ENCODE peak calls at places on chromosomes 4 and X, in eight cellular contexts. A, F, U, H, C, K, P and S are unnamed samples.

GRCh38 chr4:156898373-156899117 is 73.1 kb downstream of the PDGFC start:
- DNase-seq in A (no peak), F (no peak), U (no peak), H (no peak), C (no peak), K (no peak), P (no peak), S (no peak)

GRCh38 chr4:98046665-98047064 is 96.6 kb downstream of the STPG2 start:
- DNase-seq in A (no peak), F (no peak), U (no peak), H (no peak), C (no peak), K (no peak), P (no peak), S (no peak)

GRCh38 chrX:18620349-18620748 is 51.6 kb downstream of the RS1 start:
- DNase-seq in A (no peak), F (no peak), U (peak), H (no peak), C (no peak), K (peak), P (no peak), S (no peak)

GRCh38 chr4:76659103-76659490 is 224.1 kb downstream of the SHROOM3 start:
- DNase-seq in A (no peak), F (no peak), U (no peak), H (no peak), C (no peak), K (no peak), P (no peak), S (no peak)

GRCh38 chrX:118448273-118448783 is 47.3 kb upstream of the DOCK11 start:
- DNase-seq in A (no peak), F (no peak), U (no peak), H (no peak), C (no peak), K (no peak), P (no peak), S (no peak)

GRCh38 chrX:75746891-75747639 is 38.0 kb downstream of the MAGEE2 start:
- DNase-seq in A (no peak), F (no peak), U (no peak), H (no peak), C (no peak), K (peak), P (peak), S (peak)

GRCh38 chrX:45191383-45191782 is 9.3 kb downstream of the DIPK2B start:
- DNase-seq in A (no peak), F (no peak), U (no peak), H (no peak), C (no peak), K (no peak), P (no peak), S (peak)

GRCh38 chr4:95290702-95291101 is 258.1 kb downstream of the UNC5C start:
- DNase-seq in A (no peak), F (no peak), U (no peak), H (no peak), C (no peak), K (no peak), P (no peak), S (no peak)

GRCh38 chr4:78704981-78705757 is 71.0 kb upstream of the BMP2K start:
- DNase-seq in A (no peak), F (no peak), U (no peak), H (no peak), C (no peak), K (no peak), P (peak), S (no peak)

GRCh38 chr4:163107754-163108153 is 58.9 kb downstream of the NAF1 start:
- DNase-seq in A (peak), F (no peak), U (no peak), H (no peak), C (no peak), K (no peak), P (peak), S (peak)

GRCh38 chr4:81651500-81651899 is 179.8 kb upstream of the RASGEF1B start:
- DNase-seq in A (no peak), F (no peak), U (no peak), H (no peak), C (no peak), K (no peak), P (no peak), S (no peak)

GRCh38 chrX:108230562-108230961 is 139.0 kb downstream of the ATG4A start:
- DNase-seq in A (no peak), F (no peak), U (no peak), H (no peak), C (no peak), K (no peak), P (no peak), S (no peak)

GRCh38 chrX:18426004-18426320 is 554 bp downstream of the CDKL5 start:
- DNase-seq in A (no peak), F (no peak), U (no peak), H (no peak), C (no peak), K (no peak), P (no peak), S (peak)

GRCh38 chr4:24003926-24004325 is 114.1 kb upstream of the PPARGC1A start:
- DNase-seq in A (no peak), F (no peak), U (no peak), H (no peak), C (no peak), K (no peak), P (no peak), S (no peak)

GRCh38 chr4:186931519-186931918 is 207.9 kb upstream of the FAT1 start:
- DNase-seq in A (no peak), F (no peak), U (no peak), H (no peak), C (no peak), K (no peak), P (no peak), S (no peak)

GRCh38 chr4:39699676-39700409 is 1.9 kb downstream of the UBE2K start:
- DNase-seq in A (peak), F (no peak), U (no peak), H (no peak), C (no peak), K (no peak), P (no peak), S (peak)

GRCh38 chr4:112284166-112284565 is 1.5 kb downstream of the TIFA start:
- DNase-seq in A (peak), F (no peak), U (no peak), H (no peak), C (no peak), K (no peak), P (no peak), S (no peak)

GRCh38 chr4:8403173-8403753 is 37.3 kb downstream of the ACOX3 start:
- DNase-seq in A (peak), F (peak), U (no peak), H (no peak), C (peak), K (peak), P (peak), S (peak)

GRCh38 chr4:122668241-122668640 is 47.4 kb upstream of the IL21 start:
- DNase-seq in A (no peak), F (no peak), U (no peak), H (no peak), C (no peak), K (no peak), P (no peak), S (no peak)

DNA sequence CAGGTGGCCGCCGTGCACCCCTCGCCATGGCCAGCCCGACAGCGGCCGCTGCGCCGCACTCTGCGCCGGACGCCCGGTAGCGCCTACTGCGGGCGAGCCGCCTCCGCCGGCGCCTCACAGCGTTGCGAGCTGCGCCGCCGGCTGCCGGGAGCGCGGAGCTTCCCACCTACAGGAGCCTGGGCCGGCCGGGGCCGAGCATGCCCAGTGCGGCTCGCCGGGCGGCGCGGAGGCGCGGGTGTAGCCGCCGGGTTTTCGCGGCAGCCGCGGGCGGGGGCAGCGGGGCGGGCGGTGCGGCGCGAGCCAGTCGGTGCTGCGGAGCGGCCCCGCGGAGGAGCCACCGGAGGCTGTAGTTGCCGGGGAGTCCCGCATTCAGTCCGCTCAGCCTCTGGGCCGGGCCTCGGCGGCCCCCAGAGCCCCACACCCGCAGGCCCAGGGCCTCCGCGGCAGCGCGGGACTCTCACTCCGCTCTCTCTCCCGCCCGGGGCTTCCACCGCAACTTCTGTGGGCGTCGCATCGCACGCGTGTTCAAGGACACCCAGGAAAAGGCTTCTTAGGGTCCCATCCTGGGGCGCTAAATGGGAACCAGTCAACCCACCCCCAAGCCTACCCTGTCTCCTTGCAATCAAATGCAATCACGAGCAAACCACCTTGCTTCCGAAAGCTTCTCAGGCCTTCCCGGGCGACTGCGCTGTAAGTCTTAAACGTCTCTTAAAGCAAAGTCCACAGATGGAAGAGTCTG is at the start of gene MFAP3L:
- DNase-seq in A (peak), F (peak), U (no peak), H (peak), C (peak), K (peak), P (peak), S (peak)
- TF ChIP-seq POLR2A in A (no peak), F (no peak), U (peak), H (peak), C (no peak), K (peak), P (no peak), S (peak)

DNA sequence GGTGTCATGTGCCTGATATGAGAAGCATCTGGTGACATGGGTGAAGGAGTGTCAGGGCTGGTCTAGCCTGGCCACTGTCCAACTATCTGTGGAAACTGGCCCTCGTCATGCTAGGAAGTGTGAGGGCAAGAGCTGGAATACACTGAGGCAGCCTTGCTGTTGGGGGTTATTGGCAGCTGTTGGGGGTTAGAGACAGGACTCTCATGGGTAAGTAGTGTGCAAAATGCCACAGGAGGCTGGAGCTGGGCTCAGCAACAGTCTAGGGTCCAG is 167.4 kb upstream of the PGRMC2 start:
- DNase-seq in A (no peak), F (no peak), U (no peak), H (no peak), C (no peak), K (no peak), P (no peak), S (no peak)
- H3K4me3 ChIP-seq in A (no peak), F (no peak), U (no peak), H (no peak), C (no peak), K (no peak), P (no peak), S (no peak)

GRCh38 chr4:2536193-2537010 is at the start of gene FAM193A:
- DNase-seq in A (peak), F (peak), U (peak), H (peak), C (peak), K (peak), P (peak), S (peak)

GRCh38 chr4:2534904-2535385 is 1.5 kb upstream of the FAM193A start:
- DNase-seq in A (no peak), F (no peak), U (no peak), H (no peak), C (no peak), K (no peak), P (peak), S (no peak)

GRCh38 chr4:2535386-2536192 is 858 bp upstream of the FAM193A start:
- DNase-seq in A (no peak), F (peak), U (no peak), H (no peak), C (peak), K (peak), P (peak), S (peak)

DNA sequence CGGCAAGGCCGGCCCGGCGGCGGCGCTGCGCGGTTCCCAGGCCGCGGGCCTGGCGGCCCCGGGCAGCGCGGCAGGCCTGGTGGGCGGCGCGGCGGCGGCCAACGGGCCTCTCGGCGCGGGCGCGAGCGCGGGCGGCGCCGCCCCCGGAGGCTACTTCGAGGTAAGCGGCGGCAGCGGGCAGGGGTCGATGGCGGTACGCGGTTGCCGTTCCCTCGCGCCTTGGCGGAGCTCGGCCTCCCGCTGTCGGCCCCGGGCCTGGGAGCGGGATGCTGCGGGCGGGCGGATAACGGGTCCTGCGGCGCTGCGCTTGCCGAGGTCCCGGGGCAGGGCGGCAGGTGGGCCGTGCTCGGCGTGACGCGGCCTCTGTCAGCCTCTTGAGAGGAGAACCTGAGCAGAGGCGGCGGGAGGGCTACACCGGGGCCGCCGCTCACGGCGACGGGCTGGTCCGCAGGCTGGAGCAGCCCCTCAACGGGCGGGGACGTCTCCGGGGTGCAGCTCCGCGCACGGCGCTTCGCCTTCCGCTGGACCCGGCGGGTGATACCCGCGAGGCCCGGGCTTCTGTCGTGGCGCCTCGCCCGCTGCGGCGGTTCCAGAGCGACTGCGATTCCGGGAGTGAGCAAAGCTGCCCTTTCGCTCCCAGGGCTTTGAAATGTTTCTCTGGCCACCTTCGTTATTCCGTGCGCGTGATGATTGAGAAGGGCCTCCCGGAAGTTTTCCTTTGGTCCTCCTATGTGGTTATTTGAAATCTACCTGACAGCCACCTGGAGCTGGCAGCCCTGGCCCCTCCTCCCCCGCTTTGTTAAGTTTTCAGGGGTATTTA is 774 bp downstream of the FAM193A start:
- DNase-seq in A (peak), F (no peak), U (no peak), H (no peak), C (peak), K (peak), P (peak), S (peak)
- TF ChIP-seq POLR2A in A (peak), F (no peak), U (peak), H (peak), C (no peak), K (peak), P (no peak), S (no peak)

GRCh38 chr4:184282895-184283654 is 65.4 kb upstream of the ENPP6 start:
- DNase-seq in A (no peak), F (no peak), U (peak), H (no peak), C (no peak), K (peak), P (no peak), S (no peak)

GRCh38 chr4:184286346-184286745 is 68.7 kb upstream of the ENPP6 start:
- DNase-seq in A (no peak), F (no peak), U (no peak), H (no peak), C (no peak), K (no peak), P (no peak), S (no peak)

GRCh38 chr4:184284336-184284690 is 66.6 kb upstream of the ENPP6 start:
- DNase-seq in A (no peak), F (no peak), U (no peak), H (no peak), C (no peak), K (no peak), P (no peak), S (no peak)

GRCh38 chr4:184283659-184284335 is 66.1 kb upstream of the ENPP6 start:
- DNase-seq in A (no peak), F (no peak), U (no peak), H (no peak), C (no peak), K (peak), P (no peak), S (no peak)

DNA sequence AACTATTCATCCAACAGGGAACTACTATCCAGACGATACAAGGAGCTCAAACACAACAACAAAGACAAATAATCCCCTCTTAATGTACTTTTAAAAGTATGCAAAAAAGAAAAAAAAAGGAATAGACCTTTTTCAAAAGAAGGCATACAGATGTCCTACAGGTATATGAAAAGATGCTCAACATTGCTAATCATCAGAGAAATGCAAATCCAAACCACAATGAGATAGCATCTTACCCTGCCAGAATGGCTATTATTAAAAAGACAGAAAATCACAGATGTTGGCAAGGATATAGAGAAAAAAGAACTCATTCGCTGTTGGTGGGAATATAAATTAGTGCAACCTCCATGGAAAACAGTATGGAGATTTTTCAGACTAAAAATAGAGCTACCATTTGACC is 67.1 kb upstream of the ENPP6 start:
- DNase-seq in A (no peak), F (no peak), U (no peak), H (no peak), C (no peak), K (no peak), P (no peak), S (no peak)
- H3K4me3 ChIP-seq in A (no peak), F (no peak), U (peak), H (no peak), C (no peak), K (no peak), P (no peak), S (no peak)

GRCh38 chr4:11456441-11456840 is 27.7 kb upstream of the HS3ST1 start:
- DNase-seq in A (no peak), F (no peak), U (no peak), H (no peak), C (no peak), K (no peak), P (no peak), S (no peak)
- TF ChIP-seq POLR2A in A (no peak), F (no peak), U (no peak), H (no peak), C (no peak), K (no peak), P (no peak), S (no peak)

DNA sequence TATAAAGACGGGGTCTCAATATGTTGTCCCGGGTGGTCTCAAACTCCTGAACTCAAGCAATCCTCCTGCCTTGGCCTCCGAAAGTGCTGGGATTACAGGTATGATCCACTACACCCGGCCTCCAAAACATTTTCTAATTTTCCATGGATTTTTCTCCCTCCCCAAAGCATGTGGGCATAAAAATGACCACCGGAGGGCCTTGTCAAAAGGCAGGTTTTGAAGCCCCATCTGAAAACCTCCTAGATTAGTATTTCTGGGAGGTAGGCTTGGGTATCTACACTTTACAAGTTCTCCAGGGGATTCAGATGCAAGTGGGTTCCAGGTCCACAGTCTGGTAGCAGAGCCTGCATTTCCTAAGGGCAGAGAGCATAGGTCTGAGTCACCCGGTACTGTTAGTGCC is 1.4 kb upstream of the GPR173 start:
- DNase-seq in A (peak), F (no peak), U (no peak), H (no peak), C (no peak), K (no peak), P (no peak), S (peak)
- H3K4me3 ChIP-seq in A (no peak), F (no peak), U (no peak), H (no peak), C (no peak), K (no peak), P (no peak), S (no peak)

GRCh38 chrX:109940411-109940810 is 62.5 kb upstream of the TMEM164 start:
- DNase-seq in A (no peak), F (no peak), U (no peak), H (no peak), C (no peak), K (no peak), P (no peak), S (no peak)
- TF ChIP-seq POLR2A in A (no peak), F (no peak), U (no peak), H (no peak), C (no peak), K (no peak), P (no peak), S (no peak)

DNA sequence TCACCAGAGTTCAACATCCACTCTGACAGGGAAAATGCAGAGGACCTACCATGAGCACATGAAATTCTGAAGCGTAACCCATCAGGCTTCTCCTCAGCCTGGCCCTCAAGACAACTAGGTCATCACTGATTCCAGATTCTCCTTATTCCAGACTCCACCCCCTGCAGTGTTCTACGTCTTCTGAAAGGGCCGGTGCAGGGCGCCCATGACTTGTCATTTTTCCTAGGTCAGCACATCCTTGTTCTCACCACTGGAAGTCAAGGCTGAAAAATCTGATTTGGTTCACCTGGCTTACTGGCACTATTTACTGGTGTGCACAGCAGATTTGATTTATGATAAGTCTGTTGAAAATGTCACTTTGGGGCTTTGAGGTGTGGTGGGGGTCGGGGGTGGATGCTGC is 140.9 kb upstream of the KLF3 start:
- DNase-seq in A (no peak), F (no peak), U (no peak), H (no peak), C (no peak), K (no peak), P (no peak), S (no peak)
- H3K4me3 ChIP-seq in A (no peak), F (no peak), U (peak), H (no peak), C (no peak), K (no peak), P (no peak), S (no peak)